ENCODE peak calls at places on chromosomes 11 and 22, in seven cellular contexts. One of them, this sample, is unnamed.

GRCh38 chr11:62556872-62557631 is 10.4 kb upstream of the AHNAK start:
- DNase-seq in mucosa of descending colon: peak
- DNase-seq in cardiac muscle cell: no peak
- DNase-seq in WTC11: no peak
- DNase-seq in IMR-90: peak
- DNase-seq in OCI-LY7: no peak
- DNase-seq in H9: no peak
- DNase-seq in this sample: no peak

GRCh38 chr11:75592699-75593098 is 30.6 kb downstream of the SERPINH1 start:
- DNase-seq in mucosa of descending colon: peak
- DNase-seq in cardiac muscle cell: no peak
- DNase-seq in WTC11: no peak
- DNase-seq in IMR-90: no peak
- DNase-seq in OCI-LY7: no peak
- DNase-seq in H9: no peak
- DNase-seq in this sample: no peak

GRCh38 chr11:3737386-3737933 is 59.9 kb downstream of the NUP98 start:
- DNase-seq in mucosa of descending colon: no peak
- DNase-seq in cardiac muscle cell: no peak
- DNase-seq in WTC11: no peak
- DNase-seq in IMR-90: no peak
- DNase-seq in OCI-LY7: no peak
- DNase-seq in H9: no peak
- DNase-seq in this sample: no peak

GRCh38 chr22:50310949-50311444 is 3.6 kb upstream of the PLXNB2 start:
- DNase-seq in mucosa of descending colon: no peak
- DNase-seq in cardiac muscle cell: no peak
- DNase-seq in WTC11: no peak
- DNase-seq in IMR-90: no peak
- DNase-seq in OCI-LY7: no peak
- DNase-seq in H9: no peak
- DNase-seq in this sample: no peak

GRCh38 chr11:10762913-10763421 is 11.9 kb downstream of the CTR9 start:
- DNase-seq in mucosa of descending colon: no peak
- DNase-seq in cardiac muscle cell: no peak
- DNase-seq in WTC11: no peak
- DNase-seq in IMR-90: no peak
- DNase-seq in OCI-LY7: no peak
- DNase-seq in H9: no peak
- DNase-seq in this sample: no peak

GRCh38 chr11:114082767-114083181 is 23.3 kb downstream of the ZBTB16 start:
- DNase-seq in mucosa of descending colon: no peak
- DNase-seq in cardiac muscle cell: peak
- DNase-seq in WTC11: no peak
- DNase-seq in IMR-90: no peak
- DNase-seq in OCI-LY7: no peak
- DNase-seq in H9: no peak
- DNase-seq in this sample: no peak

GRCh38 chr11:14784230-14784629 is 107.8 kb downstream of the CYP2R1 start:
- DNase-seq in mucosa of descending colon: no peak
- DNase-seq in cardiac muscle cell: no peak
- DNase-seq in WTC11: no peak
- DNase-seq in IMR-90: no peak
- DNase-seq in OCI-LY7: no peak
- DNase-seq in H9: no peak
- DNase-seq in this sample: no peak

GRCh38 chr11:126722006-126722736 is 278.4 kb downstream of the KIRREL3 start:
- DNase-seq in mucosa of descending colon: no peak
- DNase-seq in cardiac muscle cell: no peak
- DNase-seq in WTC11: no peak
- DNase-seq in IMR-90: peak
- DNase-seq in OCI-LY7: no peak
- DNase-seq in H9: no peak
- DNase-seq in this sample: no peak

GRCh38 chr11:117045196-117045595 is 53.0 kb downstream of the SIK3 start:
- DNase-seq in mucosa of descending colon: no peak
- DNase-seq in cardiac muscle cell: peak
- DNase-seq in WTC11: no peak
- DNase-seq in IMR-90: peak
- DNase-seq in OCI-LY7: no peak
- DNase-seq in H9: no peak
- DNase-seq in this sample: no peak

GRCh38 chr11:132439711-132440300 is 1069.4 kb downstream of the NTM start:
- DNase-seq in mucosa of descending colon: no peak
- DNase-seq in cardiac muscle cell: no peak
- DNase-seq in WTC11: no peak
- DNase-seq in IMR-90: no peak
- DNase-seq in OCI-LY7: no peak
- DNase-seq in H9: no peak
- DNase-seq in this sample: no peak

GRCh38 chr11:132438418-132438817 is 1068.0 kb downstream of the NTM start:
- DNase-seq in mucosa of descending colon: no peak
- DNase-seq in cardiac muscle cell: no peak
- DNase-seq in WTC11: no peak
- DNase-seq in IMR-90: no peak
- DNase-seq in OCI-LY7: no peak
- DNase-seq in H9: no peak
- DNase-seq in this sample: no peak
- TF ChIP-seq CTCF in mucosa of descending colon: no peak
- TF ChIP-seq CTCF in cardiac muscle cell: no peak
- TF ChIP-seq CTCF in WTC11: no peak
- TF ChIP-seq CTCF in IMR-90: no peak
- TF ChIP-seq CTCF in OCI-LY7: no peak
- TF ChIP-seq CTCF in H9: no peak
- TF ChIP-seq CTCF in this sample: no peak

GRCh38 chr11:12235549-12235944 is 125.2 kb downstream of the MICAL2 start:
- DNase-seq in mucosa of descending colon: no peak
- DNase-seq in cardiac muscle cell: peak
- DNase-seq in WTC11: no peak
- DNase-seq in IMR-90: peak
- DNase-seq in OCI-LY7: no peak
- DNase-seq in H9: no peak
- DNase-seq in this sample: no peak
- TF ChIP-seq CTCF in mucosa of descending colon: no peak
- TF ChIP-seq CTCF in cardiac muscle cell: peak
- TF ChIP-seq CTCF in WTC11: no peak
- TF ChIP-seq CTCF in IMR-90: peak
- TF ChIP-seq CTCF in OCI-LY7: no peak
- TF ChIP-seq CTCF in H9: peak
- TF ChIP-seq CTCF in this sample: no peak

DNA sequence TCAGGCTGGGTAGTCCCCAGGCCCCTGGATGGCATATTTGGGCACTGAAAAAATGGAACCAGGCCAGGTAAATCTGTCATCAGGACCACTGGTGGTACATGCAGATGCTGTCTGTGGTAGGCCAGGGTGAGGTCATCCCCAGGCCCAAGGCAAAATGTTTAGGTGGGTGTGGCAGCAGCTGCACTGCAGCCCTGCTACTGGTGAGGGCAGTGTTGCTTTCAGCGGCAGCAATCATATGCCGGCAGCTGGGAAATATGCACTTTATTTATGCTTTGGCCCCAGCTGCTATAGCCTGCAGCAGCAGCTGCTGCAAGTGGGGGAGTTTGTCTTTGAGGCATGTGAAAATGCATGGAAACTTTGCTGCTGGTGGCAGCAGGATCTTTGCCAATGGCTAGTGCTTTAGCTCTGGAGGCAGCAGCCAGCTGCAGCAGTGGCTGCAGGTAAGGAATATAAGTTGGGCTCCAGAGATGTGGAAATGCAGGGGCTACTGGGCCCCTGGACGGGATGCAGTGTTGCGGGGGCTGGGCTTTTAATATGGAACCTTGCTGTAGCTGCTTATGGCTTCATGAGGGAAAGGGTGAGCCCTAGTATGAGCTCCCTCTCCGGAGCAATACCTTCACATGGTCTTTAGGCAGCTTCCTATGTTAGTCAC is 365.7 kb upstream of the CADM1 start:
- DNase-seq in mucosa of descending colon: peak
- DNase-seq in cardiac muscle cell: peak
- DNase-seq in WTC11: peak
- DNase-seq in IMR-90: peak
- DNase-seq in OCI-LY7: peak
- DNase-seq in H9: peak
- DNase-seq in this sample: no peak
- TF ChIP-seq CTCF in mucosa of descending colon: no peak
- TF ChIP-seq CTCF in cardiac muscle cell: peak
- TF ChIP-seq CTCF in WTC11: peak
- TF ChIP-seq CTCF in IMR-90: peak
- TF ChIP-seq CTCF in OCI-LY7: peak
- TF ChIP-seq CTCF in H9: peak
- TF ChIP-seq CTCF in this sample: no peak

GRCh38 chr11:32231909-32232493 is 141.1 kb downstream of the RCN1 start:
- DNase-seq in mucosa of descending colon: no peak
- DNase-seq in cardiac muscle cell: peak
- DNase-seq in WTC11: peak
- DNase-seq in IMR-90: peak
- DNase-seq in OCI-LY7: peak
- DNase-seq in H9: peak
- DNase-seq in this sample: no peak
- TF ChIP-seq CTCF in mucosa of descending colon: peak
- TF ChIP-seq CTCF in cardiac muscle cell: peak
- TF ChIP-seq CTCF in WTC11: peak
- TF ChIP-seq CTCF in IMR-90: peak
- TF ChIP-seq CTCF in OCI-LY7: peak
- TF ChIP-seq CTCF in H9: peak
- TF ChIP-seq CTCF in this sample: peak

DNA sequence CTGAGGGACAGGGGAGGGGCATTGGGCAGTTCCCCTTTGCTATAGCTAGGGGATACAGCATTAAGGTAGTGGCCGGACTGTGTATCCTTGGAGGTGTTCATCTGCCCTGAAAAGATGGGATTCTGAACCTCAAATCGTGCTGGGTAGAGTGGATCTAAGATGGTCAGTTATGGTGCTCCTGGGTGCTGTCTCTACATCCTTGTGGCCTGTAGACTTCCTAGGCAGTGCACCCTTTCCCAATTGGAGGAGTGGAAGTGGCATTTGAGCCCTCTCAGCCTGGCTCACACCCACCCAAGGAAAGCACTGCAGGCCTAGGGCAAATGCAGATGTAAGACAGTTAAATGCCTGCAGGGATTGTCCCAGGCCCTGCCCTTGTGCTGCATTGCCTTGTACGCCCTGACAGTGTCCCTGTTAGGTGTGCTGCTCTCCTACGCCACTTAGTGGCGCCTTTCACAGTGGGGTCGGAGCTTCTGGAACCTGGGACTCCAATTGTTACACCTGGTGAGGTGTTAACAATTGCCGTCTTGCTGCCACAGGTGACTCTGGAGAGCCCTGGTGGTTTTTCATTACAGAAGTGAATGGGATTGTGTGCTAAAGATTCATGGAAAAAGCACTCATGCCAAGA is 35.0 kb downstream of the PPFIBP2 start:
- DNase-seq in mucosa of descending colon: peak
- DNase-seq in cardiac muscle cell: peak
- DNase-seq in WTC11: peak
- DNase-seq in IMR-90: no peak
- DNase-seq in OCI-LY7: peak
- DNase-seq in H9: peak
- DNase-seq in this sample: no peak
- TF ChIP-seq CTCF in mucosa of descending colon: peak
- TF ChIP-seq CTCF in cardiac muscle cell: no peak
- TF ChIP-seq CTCF in WTC11: peak
- TF ChIP-seq CTCF in IMR-90: no peak
- TF ChIP-seq CTCF in OCI-LY7: peak
- TF ChIP-seq CTCF in H9: peak
- TF ChIP-seq CTCF in this sample: no peak

DNA sequence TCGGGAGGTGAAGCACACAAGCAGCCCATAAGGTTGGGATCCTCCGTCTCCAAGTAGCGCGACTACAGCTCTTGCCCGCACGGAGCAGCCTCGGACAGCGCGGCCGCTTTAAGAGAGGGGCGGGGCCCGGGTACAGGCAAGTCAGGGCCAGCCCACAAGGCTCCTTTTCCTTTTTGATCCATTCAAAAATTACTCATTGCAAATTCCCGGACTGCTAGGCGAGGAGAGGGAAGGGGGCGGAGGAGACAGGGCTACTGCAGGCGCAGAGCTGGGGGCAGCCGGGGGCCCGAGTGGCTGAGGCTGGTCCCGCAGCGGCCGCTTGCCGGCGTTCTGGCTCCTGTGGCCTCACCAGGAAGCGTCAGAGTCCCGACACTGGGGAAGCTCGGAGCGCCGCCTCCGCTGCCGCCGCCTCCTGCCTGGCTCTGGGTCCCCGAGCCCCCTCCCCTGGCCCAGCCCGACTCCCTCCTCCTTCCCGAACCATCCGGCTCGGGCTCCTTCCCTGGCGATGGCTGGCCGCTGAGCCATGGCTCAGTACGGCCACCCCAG is at the start of gene UBASH3B:
- DNase-seq in mucosa of descending colon: peak
- DNase-seq in cardiac muscle cell: peak
- DNase-seq in WTC11: peak
- DNase-seq in IMR-90: peak
- DNase-seq in OCI-LY7: peak
- DNase-seq in H9: peak
- DNase-seq in this sample: peak
- TF ChIP-seq CTCF in mucosa of descending colon: no peak
- TF ChIP-seq CTCF in cardiac muscle cell: no peak
- TF ChIP-seq CTCF in WTC11: no peak
- TF ChIP-seq CTCF in IMR-90: no peak
- TF ChIP-seq CTCF in OCI-LY7: no peak
- TF ChIP-seq CTCF in H9: peak
- TF ChIP-seq CTCF in this sample: no peak

GRCh38 chr11:85977751-85978160 is 91.1 kb downstream of the PICALM start:
- DNase-seq in mucosa of descending colon: no peak
- DNase-seq in cardiac muscle cell: no peak
- DNase-seq in WTC11: no peak
- DNase-seq in IMR-90: no peak
- DNase-seq in OCI-LY7: no peak
- DNase-seq in H9: no peak
- DNase-seq in this sample: no peak
- TF ChIP-seq CTCF in mucosa of descending colon: no peak
- TF ChIP-seq CTCF in cardiac muscle cell: no peak
- TF ChIP-seq CTCF in WTC11: no peak
- TF ChIP-seq CTCF in IMR-90: no peak
- TF ChIP-seq CTCF in OCI-LY7: no peak
- TF ChIP-seq CTCF in H9: no peak
- TF ChIP-seq CTCF in this sample: no peak

This sample was measured in mesothelial cell of epicardium.